ENCODE peak calls at places on chromosome 5, in six cellular contexts. V, M, R, S, X and O are unnamed samples.

GRCh38 chr5:39079147-39079546 is 4.9 kb upstream of the RICTOR start:
- DNase-seq in V (no peak), M (no peak), R (no peak), S (no peak), X (no peak), O (no peak)

GRCh38 chr5:138927979-138928378 is 52.8 kb upstream of the LRRTM2 start:
- DNase-seq in V (no peak), M (peak; percentile 23), R (no peak), S (no peak), X (no peak), O (peak; percentile 28)

GRCh38 chr5:137496919-137497318 is 2.2 kb downstream of the SPOCK1 start:
- DNase-seq in V (no peak), M (no peak), R (no peak), S (no peak), X (no peak), O (no peak)

GRCh38 chr5:146185161-146185560 is 2.7 kb upstream of the LARS1 start:
- DNase-seq in V (no peak), M (peak; percentile 23), R (no peak), S (no peak), X (no peak), O (no peak)

GRCh38 chr5:34522599-34523381 is 133.3 kb upstream of the RAI14 start:
- DNase-seq in V (peak; percentile 93), M (peak; percentile 92), R (no peak), S (peak; percentile 93), X (peak; percentile 54), O (peak; percentile 97)

GRCh38 chr5:88732181-88732633 is 150.8 kb downstream of the MEF2C start:
- DNase-seq in V (peak; percentile 83), M (no peak), R (no peak), S (peak; percentile 91), X (peak; percentile 50), O (peak; percentile 33)

GRCh38 chr5:138467711-138468132 is 2.4 kb downstream of the EGR1 start:
- DNase-seq in V (no peak), M (no peak), R (no peak), S (no peak), X (no peak), O (peak; percentile 5)

GRCh38 chr5:150436141-150436680 is 13.3 kb downstream of the RPS14 start:
- DNase-seq in V (peak; percentile 84), M (peak; percentile 89), R (peak; percentile 84), S (peak; percentile 86), X (no peak), O (peak; percentile 95)

GRCh38 chr5:117621921-117622320 is 1047.3 kb upstream of the SEMA6A start:
- DNase-seq in V (no peak), M (no peak), R (no peak), S (no peak), X (no peak), O (no peak)

GRCh38 chr5:158422653-158423505 is 563.9 kb upstream of the CLINT1 start:
- DNase-seq in V (no peak), M (peak; percentile 20), R (no peak), S (no peak), X (no peak), O (no peak)

GRCh38 chr5:54093861-54094260 is 216.5 kb downstream of the ARL15 start:
- DNase-seq in V (no peak), M (peak; percentile 33), R (no peak), S (no peak), X (no peak), O (no peak)

GRCh38 chr5:98899456-98899855 is 29.4 kb downstream of the CHD1 start:
- DNase-seq in V (no peak), M (no peak), R (no peak), S (no peak), X (no peak), O (no peak)

GRCh38 chr5:117486879-117487391 is 912.3 kb upstream of the SEMA6A start:
- DNase-seq in V (no peak), M (no peak), R (no peak), S (no peak), X (no peak), O (no peak)

GRCh38 chr5:43202380-43202779 is 10.4 kb downstream of the NIM1K start:
- DNase-seq in V (no peak), M (no peak), R (no peak), S (no peak), X (no peak), O (no peak)

GRCh38 chr5:78467744-78468357 is 107.4 kb downstream of the SCAMP1 start:
- DNase-seq in V (peak; percentile 62), M (peak; percentile 74), R (no peak), S (peak; percentile 12), X (peak; percentile 9), O (peak; percentile 81)

GRCh38 chr5:120304653-120305052 is 159.4 kb upstream of the PRR16 start:
- DNase-seq in V (peak; percentile 72), M (peak; percentile 83), R (no peak), S (no peak), X (peak; percentile 14), O (peak; percentile 44)

GRCh38 chr5:154483654-154484392 is 5.8 kb upstream of the HAND1 start:
- DNase-seq in V (no peak), M (no peak), R (no peak), S (no peak), X (no peak), O (no peak)

GRCh38 chr5:103000089-103000488 is 119.8 kb downstream of the GIN1 start:
- DNase-seq in V (no peak), M (no peak), R (no peak), S (no peak), X (no peak), O (no peak)

GRCh38 chr5:32339198-32339597 is 26.5 kb upstream of the MTMR12 start:
- DNase-seq in V (peak; percentile 49), M (peak; percentile 16), R (no peak), S (no peak), X (no peak), O (peak; percentile 35)

GRCh38 chr5:103800728-103801127 is 238.1 kb upstream of the NUDT12 start:
- DNase-seq in V (peak; percentile 22), M (peak; percentile 0), R (no peak), S (no peak), X (no peak), O (peak; percentile 81)

GRCh38 chr5:68431181-68431580 is 215.6 kb downstream of the PIK3R1 start:
- DNase-seq in V (peak; percentile 14), M (no peak), R (no peak), S (no peak), X (peak; percentile 44), O (no peak)

GRCh38 chr5:95670568-95670967 is 12.2 kb downstream of the SPATA9 start:
- DNase-seq in V (peak; percentile 10), M (peak; percentile 26), R (no peak), S (peak; percentile 18), X (no peak), O (peak; percentile 35)

GRCh38 chr5:132651838-132652476 is 6.0 kb upstream of the IL13 start:
- DNase-seq in V (no peak), M (no peak), R (no peak), S (no peak), X (no peak), O (no peak)

GRCh38 chr5:137921931-137922330 is 32.7 kb downstream of the PKD2L2 start:
- DNase-seq in V (peak; percentile 43), M (peak; percentile 36), R (no peak), S (peak; percentile 14), X (peak; percentile 25), O (peak; percentile 6)

GRCh38 chr5:169696621-169697517 is 59.8 kb downstream of the DOCK2 start:
- DNase-seq in V (no peak), M (peak; percentile 25), R (no peak), S (no peak), X (no peak), O (peak; percentile 35)

GRCh38 chr5:178545941-178546674 is 44.1 kb downstream of the COL23A1 start:
- DNase-seq in V (no peak), M (no peak), R (no peak), S (no peak), X (no peak), O (no peak)

GRCh38 chr5:57298295-57298984 is 124.6 kb downstream of the GPBP1 start:
- DNase-seq in V (peak; percentile 90), M (peak; percentile 84), R (peak; percentile 67), S (peak; percentile 88), X (peak; percentile 53), O (peak; percentile 93)

GRCh38 chr5:151682240-151682639 is 4.5 kb downstream of the SPARC start:
- DNase-seq in V (no peak), M (no peak), R (no peak), S (no peak), X (no peak), O (peak; percentile 43)
- H3K4me3 ChIP-seq in V (no peak overlapping the region), M (no peak overlapping the region), R (no peak overlapping the region), S (no peak overlapping the region), X (no peak overlapping the region), O (peak overlapping the region; percentile 14)

GRCh38 chr5:162214551-162214950 is 147.0 kb downstream of the GABRG2 start:
- DNase-seq in V (no peak), M (no peak), R (no peak), S (no peak), X (no peak), O (no peak)

DNA sequence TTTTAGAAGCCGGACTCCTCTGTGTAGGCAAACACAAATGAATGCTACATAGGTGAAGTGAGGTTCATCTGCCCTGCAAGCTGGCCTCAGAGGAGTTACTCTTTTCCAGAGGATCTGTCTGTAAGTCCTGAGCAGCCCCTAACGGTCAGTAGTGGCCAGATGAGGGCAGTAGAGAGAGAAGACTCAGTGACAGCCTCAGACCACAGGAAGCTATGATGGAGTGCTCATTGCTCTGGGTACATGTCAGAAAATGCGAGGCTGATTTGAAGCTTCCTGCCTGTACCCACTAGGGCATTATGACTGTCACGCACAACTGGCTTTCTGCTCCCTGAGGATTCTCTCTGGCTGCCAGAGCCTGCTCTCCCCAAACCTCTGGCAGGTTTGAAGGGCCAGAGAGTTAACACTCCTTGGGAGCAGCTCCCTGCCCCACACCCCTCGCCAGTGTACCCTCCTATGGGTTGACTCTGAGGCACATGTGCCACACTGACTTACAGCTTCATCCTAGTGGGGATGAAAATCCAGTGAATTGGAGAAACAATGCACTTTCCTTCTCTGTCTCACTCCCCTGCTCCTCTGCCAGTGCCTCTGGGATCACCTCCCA is 141.5 kb downstream of the GABRG2 start:
- DNase-seq in V (no peak), M (no peak), R (no peak), S (peak; percentile 6), X (peak; percentile 12), O (peak; percentile 0)
- TF ChIP-seq CTCF in V (no peak), M (no peak), R (no peak), S (no peak), X (peak; percentile 60), O (no peak)

GRCh38 chr5:73272351-73272750 is 99.4 kb downstream of the TMEM174 start:
- DNase-seq in V (no peak), M (no peak), R (no peak), S (no peak), X (no peak), O (no peak)
- H3K4me3 ChIP-seq in V (no peak overlapping the region), M (no peak overlapping the region), R (no peak overlapping the region), S (no peak overlapping the region), X (no peak overlapping the region), O (no peak overlapping the region)

GRCh38 chr5:149125386-149125891 is 15.9 kb upstream of the ABLIM3 start:
- DNase-seq in V (no peak), M (peak; percentile 18), R (no peak), S (no peak), X (no peak), O (peak; percentile 46)
- TF ChIP-seq CTCF in V (peak; percentile 51), M (peak; percentile 20), R (no peak), S (peak; percentile 60), X (peak; percentile 54), O (peak; percentile 60)

GRCh38 chr5:142235870-142236672 is 88.8 kb downstream of the SPRY4 start:
- DNase-seq in V (no peak), M (no peak), R (no peak), S (no peak), X (no peak), O (no peak)
- H3K4me3 ChIP-seq in V (no peak overlapping the region), M (no peak overlapping the region), R (no peak overlapping the region), S (no peak overlapping the region), X (no peak overlapping the region), O (no peak overlapping the region)